ENCODE peak calls at places on chromosomes 3 and 15, in five cellular contexts. One of them, this sample, is unnamed.

GRCh38 chr3:169914321-169914720 is 2.9 kb downstream of the SAMD7 start:
- DNase-seq in GM23338: no peak
- DNase-seq in ovary: no peak
- DNase-seq in upper lobe of left lung: no peak
- DNase-seq in CD8-positive, alpha-beta T cell: no peak
- DNase-seq in this sample: no peak

GRCh38 chr3:186798239-186798638 is 8.0 kb downstream of the RFC4 start:
- DNase-seq in GM23338: no peak
- DNase-seq in ovary: no peak
- DNase-seq in upper lobe of left lung: no peak
- DNase-seq in CD8-positive, alpha-beta T cell: no peak
- DNase-seq in this sample: no peak

GRCh38 chr15:91953432-91953831 is 99.9 kb downstream of the SLCO3A1 start:
- DNase-seq in ovary: no peak
- DNase-seq in GM23338: no peak
- DNase-seq in upper lobe of left lung: no peak
- DNase-seq in CD8-positive, alpha-beta T cell: no peak
- DNase-seq in this sample: no peak

GRCh38 chr3:19540464-19540863 is 392.2 kb downstream of the KCNH8 start:
- DNase-seq in ovary: no peak
- DNase-seq in upper lobe of left lung: no peak
- DNase-seq in CD8-positive, alpha-beta T cell: no peak
- DNase-seq in GM23338: no peak
- DNase-seq in this sample: no peak

GRCh38 chr3:101123084-101123483 is 129.9 kb upstream of the ABI3BP start:
- DNase-seq in CD8-positive, alpha-beta T cell: no peak
- DNase-seq in upper lobe of left lung: no peak
- DNase-seq in GM23338: no peak
- DNase-seq in ovary: no peak
- DNase-seq in this sample: no peak

GRCh38 chr3:16528581-16528993 is 15.1 kb upstream of the RFTN1 start:
- DNase-seq in ovary: no peak
- DNase-seq in GM23338: no peak
- DNase-seq in CD8-positive, alpha-beta T cell: no peak
- DNase-seq in upper lobe of left lung: no peak
- DNase-seq in this sample: no peak

GRCh38 chr3:1843111-1843510 is 255.6 kb upstream of the CNTN4 start:
- DNase-seq in ovary: no peak
- DNase-seq in upper lobe of left lung: no peak
- DNase-seq in CD8-positive, alpha-beta T cell: no peak
- DNase-seq in GM23338: no peak
- DNase-seq in this sample: no peak

GRCh38 chr15:42036112-42036905 is 15.5 kb upstream of the PLA2G4E start:
- DNase-seq in GM23338: peak; percentile 31
- DNase-seq in CD8-positive, alpha-beta T cell: no peak
- DNase-seq in upper lobe of left lung: no peak
- DNase-seq in ovary: no peak
- DNase-seq in this sample: no peak

GRCh38 chr15:71237456-71238188 is 122.4 kb downstream of the THSD4 start:
- DNase-seq in CD8-positive, alpha-beta T cell: no peak
- DNase-seq in upper lobe of left lung: no peak
- DNase-seq in ovary: peak; percentile 65
- DNase-seq in GM23338: no peak
- DNase-seq in this sample: no peak

GRCh38 chr3:61574854-61575253 is 13.5 kb downstream of the PTPRG start:
- DNase-seq in CD8-positive, alpha-beta T cell: no peak
- DNase-seq in upper lobe of left lung: no peak
- DNase-seq in GM23338: no peak
- DNase-seq in ovary: no peak
- DNase-seq in this sample: no peak
- H3K4me3 ChIP-seq in CD8-positive, alpha-beta T cell: no peak overlapping the region
- H3K4me3 ChIP-seq in upper lobe of left lung: no peak overlapping the region
- H3K4me3 ChIP-seq in GM23338: no peak overlapping the region
- H3K4me3 ChIP-seq in ovary: no peak overlapping the region
- H3K4me3 ChIP-seq in this sample: no peak overlapping the region

DNA sequence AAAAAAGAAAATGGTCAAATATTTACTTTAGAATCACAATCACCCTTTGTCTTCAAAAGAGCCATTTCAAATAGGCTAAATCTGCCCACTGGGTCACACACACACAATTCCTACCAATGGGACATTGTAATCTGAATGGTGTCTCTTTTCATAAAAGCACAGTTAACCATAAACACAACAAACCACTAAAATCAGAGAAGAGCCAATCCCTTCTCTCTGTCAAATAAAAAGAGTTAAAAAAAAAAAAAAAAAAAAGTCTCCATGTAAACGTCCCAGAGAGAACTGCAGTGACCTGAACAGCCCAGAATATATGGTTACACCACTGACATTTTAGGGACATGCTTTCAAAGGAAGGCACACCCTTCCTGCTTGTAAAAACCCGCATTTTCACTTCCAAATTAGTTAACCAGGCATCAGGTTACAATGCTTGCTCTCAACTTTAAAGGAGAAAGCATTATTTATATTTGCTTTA is 63.7 kb downstream of the PRICKLE2 start:
- DNase-seq in CD8-positive, alpha-beta T cell: no peak
- DNase-seq in GM23338: peak; percentile 30
- DNase-seq in upper lobe of left lung: no peak
- DNase-seq in ovary: no peak
- DNase-seq in this sample: no peak
- H3K4me1 ChIP-seq in CD8-positive, alpha-beta T cell: no peaks in the 10 kb centered on the region
- H3K4me1 ChIP-seq in GM23338: peaks cover 37% of the 10 kb centered on the region
- H3K4me1 ChIP-seq in upper lobe of left lung: peaks cover 11% of the 10 kb centered on the region
- H3K4me1 ChIP-seq in ovary: peaks cover 1% of the 10 kb centered on the region
- H3K4me1 ChIP-seq in this sample: peaks cover 10% of the 10 kb centered on the region

DNA sequence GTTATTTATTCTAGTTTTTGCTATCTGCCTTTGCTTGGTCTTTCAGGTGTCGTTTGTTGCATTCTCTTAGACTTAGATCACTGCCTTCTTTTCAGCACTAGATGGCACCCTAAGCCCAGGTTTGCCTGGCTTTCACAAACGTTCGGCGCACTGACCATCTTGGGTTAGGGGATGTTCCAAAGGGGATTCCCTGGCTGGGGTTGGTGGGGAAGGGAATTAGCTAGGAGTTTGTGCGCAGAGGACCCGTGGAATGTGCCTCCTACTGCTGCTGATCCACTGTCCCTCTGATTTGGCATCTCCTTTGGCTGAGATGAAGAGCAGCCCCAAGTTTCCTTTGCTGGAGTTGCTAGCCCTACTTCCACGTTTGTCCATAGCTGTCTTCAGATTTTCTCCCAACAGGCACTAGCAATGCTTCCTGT is 33.9 kb downstream of the PFN2 start:
- DNase-seq in ovary: no peak
- DNase-seq in CD8-positive, alpha-beta T cell: peak; percentile 26
- DNase-seq in GM23338: peak; percentile 94
- DNase-seq in upper lobe of left lung: peak; percentile 28
- DNase-seq in this sample: peak; percentile 57
- H3K4me3 ChIP-seq in ovary: no peak overlapping the region
- H3K4me3 ChIP-seq in CD8-positive, alpha-beta T cell: no peak overlapping the region
- H3K4me3 ChIP-seq in GM23338: no peak overlapping the region
- H3K4me3 ChIP-seq in upper lobe of left lung: no peak overlapping the region
- H3K4me3 ChIP-seq in this sample: no peak overlapping the region

GRCh38 chr15:68200016-68200861 is 4.9 kb downstream of the CALML4 start:
- DNase-seq in upper lobe of left lung: no peak
- DNase-seq in ovary: peak; percentile 62
- DNase-seq in GM23338: no peak
- DNase-seq in CD8-positive, alpha-beta T cell: no peak
- DNase-seq in this sample: no peak

GRCh38 chr15:68201153-68201878 is 3.8 kb downstream of the CALML4 start:
- DNase-seq in CD8-positive, alpha-beta T cell: no peak
- DNase-seq in GM23338: no peak
- DNase-seq in ovary: no peak
- DNase-seq in upper lobe of left lung: no peak
- DNase-seq in this sample: peak; percentile 28

GRCh38 chr15:68203486-68203885 is 1.6 kb downstream of the CALML4 start:
- DNase-seq in CD8-positive, alpha-beta T cell: no peak
- DNase-seq in ovary: no peak
- DNase-seq in upper lobe of left lung: peak; percentile 12
- DNase-seq in GM23338: no peak
- DNase-seq in this sample: peak; percentile 15

GRCh38 chr15:68203956-68204355 is 1.2 kb downstream of the CALML4 start:
- DNase-seq in ovary: no peak
- DNase-seq in upper lobe of left lung: no peak
- DNase-seq in CD8-positive, alpha-beta T cell: no peak
- DNase-seq in GM23338: no peak
- DNase-seq in this sample: no peak

DNA sequence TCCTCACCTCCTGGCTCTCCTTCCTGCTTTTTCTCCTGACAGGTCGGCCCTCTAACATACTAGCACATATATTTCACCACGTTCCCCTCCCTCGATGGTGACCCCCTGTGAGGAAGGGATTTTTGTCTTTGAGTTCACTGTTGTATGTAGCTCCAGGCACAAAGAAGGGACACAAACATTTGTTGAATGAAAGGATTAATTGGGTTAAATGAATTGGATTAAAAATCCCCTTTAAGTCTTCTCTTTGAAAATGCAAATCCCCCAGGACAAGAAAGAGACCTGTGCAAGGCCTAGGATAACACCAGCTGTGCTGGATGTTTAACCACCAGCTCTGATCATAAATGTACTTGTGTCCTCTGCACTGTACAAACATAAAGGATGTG is 3.3 kb downstream of the CALML4 start:
- DNase-seq in ovary: no peak
- DNase-seq in GM23338: no peak
- DNase-seq in CD8-positive, alpha-beta T cell: no peak
- DNase-seq in upper lobe of left lung: no peak
- DNase-seq in this sample: no peak
- H3K4me1 ChIP-seq in ovary: peaks cover 26% of the 10 kb centered on the region
- H3K4me1 ChIP-seq in GM23338: peaks cover 41% of the 10 kb centered on the region
- H3K4me1 ChIP-seq in CD8-positive, alpha-beta T cell: no peaks in the 10 kb centered on the region
- H3K4me1 ChIP-seq in upper lobe of left lung: peaks cover 20% of the 10 kb centered on the region
- H3K4me1 ChIP-seq in this sample: peaks cover 4% of the 10 kb centered on the region

DNA sequence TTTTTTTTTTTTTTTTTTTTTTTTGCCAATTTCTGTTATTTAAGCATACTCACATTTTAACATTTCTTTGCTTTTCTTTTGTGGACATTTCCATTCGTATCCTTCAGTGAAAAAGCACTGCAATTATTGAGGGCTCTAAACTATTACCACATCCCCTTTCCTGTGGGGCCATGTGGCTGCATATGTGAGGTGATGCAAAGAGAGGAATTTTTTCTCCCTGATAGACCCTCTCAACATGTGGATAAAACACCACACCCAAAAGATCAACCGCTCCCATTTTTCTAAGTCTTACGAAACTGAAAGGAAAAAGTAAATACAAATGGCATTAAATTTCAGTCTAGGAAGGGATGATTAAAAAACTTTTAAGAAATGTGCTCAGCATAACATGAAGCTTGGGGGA is 68.8 kb downstream of the DNAJC13 start:
- DNase-seq in GM23338: no peak
- DNase-seq in CD8-positive, alpha-beta T cell: no peak
- DNase-seq in ovary: no peak
- DNase-seq in upper lobe of left lung: no peak
- DNase-seq in this sample: no peak
- H3K4me3 ChIP-seq in GM23338: no peak overlapping the region
- H3K4me3 ChIP-seq in CD8-positive, alpha-beta T cell: no peak overlapping the region
- H3K4me3 ChIP-seq in ovary: no peak overlapping the region
- H3K4me3 ChIP-seq in upper lobe of left lung: no peak overlapping the region
- H3K4me3 ChIP-seq in this sample: no peak overlapping the region

GRCh38 chr3:122816587-122816986 is 21.7 kb downstream of the SLC49A4 start:
- DNase-seq in ovary: no peak
- DNase-seq in upper lobe of left lung: no peak
- DNase-seq in GM23338: no peak
- DNase-seq in CD8-positive, alpha-beta T cell: no peak
- DNase-seq in this sample: no peak
- H3K4me1 ChIP-seq in ovary: no peaks in the 10 kb centered on the region
- H3K4me1 ChIP-seq in upper lobe of left lung: no peaks in the 10 kb centered on the region
- H3K4me1 ChIP-seq in GM23338: no peaks in the 10 kb centered on the region
- H3K4me1 ChIP-seq in CD8-positive, alpha-beta T cell: no peaks in the 10 kb centered on the region
- H3K4me1 ChIP-seq in this sample: no peaks in the 10 kb centered on the region

DNA sequence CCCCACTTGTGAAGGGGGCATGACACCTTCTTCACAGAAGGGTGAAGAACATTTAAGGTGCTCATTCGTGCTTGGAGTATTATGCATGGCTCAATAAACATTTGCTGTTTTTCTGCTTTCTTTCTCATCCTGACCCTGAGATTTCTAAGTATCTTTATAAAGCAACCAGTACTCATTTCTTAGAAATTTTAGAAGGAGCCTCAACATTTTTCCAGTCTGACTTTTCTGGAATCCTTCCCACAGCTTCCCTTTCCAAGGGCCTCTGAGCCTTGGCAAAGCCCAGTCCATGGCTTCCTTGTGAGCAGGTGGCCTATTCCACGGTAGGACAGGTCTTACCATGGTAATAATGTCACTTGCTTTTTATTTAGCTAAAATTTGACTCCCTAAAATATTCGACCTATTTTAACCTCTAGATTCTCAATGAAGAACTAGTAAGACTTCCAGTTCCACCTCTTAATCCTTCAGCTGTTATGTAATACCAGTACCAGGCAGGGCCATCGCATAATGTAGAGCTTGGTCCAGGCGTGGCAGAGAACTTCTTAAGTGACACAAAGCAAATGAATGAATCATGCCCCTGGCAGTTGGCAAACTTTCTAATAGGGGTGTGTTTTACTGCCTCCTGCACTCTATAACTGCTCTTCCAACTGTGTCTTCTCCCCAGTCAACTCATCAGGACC is 1.0 kb upstream of the TM4SF4 start:
- DNase-seq in CD8-positive, alpha-beta T cell: no peak
- DNase-seq in GM23338: peak; percentile 32
- DNase-seq in upper lobe of left lung: peak; percentile 92
- DNase-seq in ovary: no peak
- DNase-seq in this sample: peak; percentile 68
- H3K4me3 ChIP-seq in CD8-positive, alpha-beta T cell: no peak overlapping the region
- H3K4me3 ChIP-seq in GM23338: no peak overlapping the region
- H3K4me3 ChIP-seq in upper lobe of left lung: no peak overlapping the region
- H3K4me3 ChIP-seq in ovary: no peak overlapping the region
- H3K4me3 ChIP-seq in this sample: no peak overlapping the region

DNA sequence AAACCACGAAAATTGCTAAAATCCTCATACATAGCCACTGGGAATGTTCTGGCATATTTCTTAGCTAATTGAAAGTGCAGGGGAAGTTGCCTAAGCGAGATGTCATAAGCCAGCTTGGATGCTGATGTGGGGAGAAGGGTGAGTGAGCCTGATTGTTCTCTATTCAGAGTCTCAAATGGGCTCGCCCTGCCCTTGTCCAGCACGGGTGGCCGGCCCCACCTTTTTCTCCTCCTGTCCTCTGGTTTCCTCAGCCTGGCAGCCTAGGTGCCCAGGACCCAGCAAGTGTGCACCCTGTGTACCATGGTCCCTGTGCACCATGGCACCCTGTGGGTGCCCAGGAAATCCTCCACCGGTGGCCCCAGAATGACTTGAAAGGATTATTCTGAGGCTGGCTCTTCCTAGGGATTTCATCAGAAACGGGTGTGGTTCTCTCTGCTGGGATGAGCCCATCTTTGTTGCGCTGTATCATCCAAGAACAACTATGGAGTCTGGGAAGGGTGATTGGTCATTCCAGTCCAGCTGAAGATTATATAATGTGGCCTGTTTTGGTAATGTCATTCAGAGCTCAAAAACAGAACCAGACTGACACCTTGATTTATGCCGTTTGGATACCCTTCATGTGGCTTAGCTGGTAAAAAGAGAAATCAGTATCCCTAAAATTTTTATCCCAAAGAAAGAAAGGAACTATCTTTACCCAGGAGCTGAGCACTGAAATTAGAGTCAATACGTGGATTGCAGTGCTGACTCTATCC is 150.8 kb upstream of the BHLHE40 start:
- DNase-seq in GM23338: no peak
- DNase-seq in CD8-positive, alpha-beta T cell: no peak
- DNase-seq in upper lobe of left lung: peak; percentile 61
- DNase-seq in ovary: no peak
- DNase-seq in this sample: peak; percentile 68
- H3K4me1 ChIP-seq in GM23338: peaks cover 9% of the 10 kb centered on the region
- H3K4me1 ChIP-seq in CD8-positive, alpha-beta T cell: peaks cover 82% of the 10 kb centered on the region
- H3K4me1 ChIP-seq in upper lobe of left lung: peaks cover 51% of the 10 kb centered on the region
- H3K4me1 ChIP-seq in ovary: peaks cover 2% of the 10 kb centered on the region
- H3K4me1 ChIP-seq in this sample: peaks cover 6% of the 10 kb centered on the region

This sample was measured in aorta.